ENCODE peak calls at places on chromosome 12, in eight cellular contexts. G, E, H, B, N, A, Y and S are unnamed samples.

GRCh38 chr12:66304296-66304915 is 2.1 kb downstream of the HELB start:
- DNase-seq in N (no peak), G (no peak), E (no peak), B (no peak), Y (no peak), A (no peak), H (no peak), S (no peak)

GRCh38 chr12:91777268-91777997 is 368.2 kb downstream of the BTG1 start:
- DNase-seq in B (peak; percentile 42), E (no peak), Y (no peak), N (peak; percentile 16), G (no peak), A (no peak), H (no peak), S (no peak)

GRCh38 chr12:30694412-30694955 is 1.2 kb downstream of the IPO8 start:
- DNase-seq in Y (no peak), G (no peak), H (peak; percentile 20), N (no peak), E (no peak), B (peak; percentile 20), A (no peak), S (peak; percentile 55)

GRCh38 chr12:114895822-114896221 is 211.8 kb upstream of the TBX3 start:
- DNase-seq in B (no peak), N (no peak), E (no peak), G (no peak), A (no peak), H (no peak), Y (no peak), S (no peak)

GRCh38 chr12:57591567-57592325 is 754 bp downstream of the PIP4K2C start:
- DNase-seq in N (no peak), H (peak; percentile 34), Y (peak; percentile 40), E (peak; percentile 36), A (no peak), G (peak; percentile 53), B (no peak), S (peak; percentile 68)

GRCh38 chr12:116662612-116663144 is 75.2 kb downstream of the SPRING1 start:
- DNase-seq in G (no peak), E (no peak), H (peak; percentile 56), B (no peak), N (no peak), Y (no peak), A (peak; percentile 74), S (peak; percentile 67)

GRCh38 chr12:28955491-28955890 is 193.6 kb upstream of the FAR2 start:
- DNase-seq in H (no peak), E (no peak), G (no peak), N (peak; percentile 20), A (no peak), B (no peak), Y (no peak), S (no peak)

GRCh38 chr12:67991158-67991557 is 1.9 kb downstream of the IFNG-AS1 start:
- DNase-seq in Y (no peak), G (no peak), A (no peak), N (no peak), H (no peak), B (no peak), E (no peak), S (no peak)

GRCh38 chr12:19946549-19946948 is 421.8 kb upstream of the PDE3A start:
- DNase-seq in E (no peak), G (no peak), A (no peak), Y (no peak), N (peak; percentile 97), B (peak; percentile 26), H (no peak), S (no peak)

GRCh38 chr12:3152013-3152412 is 74.8 kb downstream of the TSPAN9 start:
- DNase-seq in Y (no peak), N (peak; percentile 33), G (peak; percentile 57), H (peak; percentile 32), B (no peak), A (no peak), E (no peak), S (peak; percentile 93)

GRCh38 chr12:68131867-68132414 is 27.6 kb downstream of the IFNG start:
- DNase-seq in B (no peak), H (no peak), E (no peak), Y (no peak), A (no peak), N (no peak), G (no peak), S (no peak)

GRCh38 chr12:121513464-121514183 is 67.2 kb downstream of the KDM2B start:
- DNase-seq in E (peak; percentile 48), B (peak; percentile 84), H (peak; percentile 65), A (no peak), G (no peak), Y (no peak), N (no peak), S (peak; percentile 97)

GRCh38 chr12:56007148-56007891 is 10.2 kb downstream of the SUOX start:
- DNase-seq in N (peak; percentile 85), Y (peak; percentile 78), A (peak; percentile 88), E (peak; percentile 91), H (peak; percentile 91), G (peak; percentile 94), B (peak; percentile 91), S (peak; percentile 98)

GRCh38 chr12:12436831-12437345 is 80.0 kb downstream of the BORCS5 start:
- DNase-seq in A (no peak), Y (no peak), H (no peak), E (no peak), B (no peak), N (peak; percentile 57), G (no peak), S (no peak)

GRCh38 chr12:84910549-84911241 is 1.9 kb downstream of the SLC6A15 start:
- DNase-seq in H (no peak), A (no peak), B (no peak), N (peak; percentile 51), G (no peak), Y (no peak), E (no peak), S (peak; percentile 81)

GRCh38 chr12:65699251-65699650 is 125.0 kb upstream of the HMGA2 start:
- DNase-seq in Y (no peak), G (no peak), H (no peak), N (peak; percentile 40), B (peak; percentile 23), A (no peak), E (no peak), S (no peak)

GRCh38 chr12:50242751-50243191 is 40.5 kb downstream of the LIMA1 start:
- DNase-seq in A (no peak), E (no peak), N (no peak), B (no peak), H (no peak), Y (no peak), G (no peak), S (no peak)

GRCh38 chr12:50241178-50241577 is 42.1 kb downstream of the LIMA1 start:
- DNase-seq in N (no peak), H (no peak), G (no peak), Y (no peak), B (no peak), A (no peak), E (no peak), S (no peak)

GRCh38 chr12:50240792-50241114 is 42.6 kb downstream of the LIMA1 start:
- DNase-seq in E (no peak), G (no peak), Y (no peak), B (no peak), N (no peak), H (no peak), A (no peak), S (no peak)

GRCh38 chr12:50239355-50239891 is 43.9 kb downstream of the LIMA1 start:
- DNase-seq in B (no peak), Y (no peak), A (no peak), H (no peak), E (no peak), G (no peak), N (no peak), S (no peak)

GRCh38 chr12:50240096-50240791 is 43.1 kb downstream of the LIMA1 start:
- DNase-seq in H (peak; percentile 32), Y (no peak), A (no peak), N (no peak), E (no peak), G (no peak), B (no peak), S (no peak)
- H3K27ac ChIP-seq in H (no peak overlapping the region), Y (peak overlapping the region; percentile 75), A (peak overlapping the region; percentile 82), N (no peak overlapping the region), E (no peak overlapping the region), G (peak overlapping the region; percentile 90), B (no peak overlapping the region), S (no peak overlapping the region)

DNA sequence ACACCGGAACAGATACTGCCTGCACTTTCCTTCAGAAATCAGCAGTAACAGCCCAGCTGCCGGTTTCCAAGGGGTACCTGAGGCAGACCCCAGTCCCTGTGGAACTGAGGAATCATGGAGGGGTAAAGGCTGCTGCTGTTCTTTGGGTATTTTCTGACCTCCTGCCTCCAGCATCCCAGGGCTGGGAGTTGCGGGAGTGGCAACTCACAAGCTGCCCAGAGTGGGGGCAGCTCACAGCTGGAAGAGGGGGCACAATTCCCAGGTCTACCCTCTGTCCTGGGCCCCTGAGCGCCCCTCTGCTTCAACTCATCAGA is 9.6 kb downstream of the ZNF605 start:
- DNase-seq in E (no peak), B (no peak), H (no peak), G (no peak), A (no peak), Y (no peak), N (no peak), S (peak; percentile 31)
- TF ChIP-seq CTCF in E (no peak), B (no peak), H (no peak), G (no peak), A (no peak), Y (no peak), N (no peak), S (no peak)

GRCh38 chr12:8146416-8146771 is 10.4 kb upstream of the ZNF705A start:
- DNase-seq in Y (no peak), E (no peak), H (no peak), A (no peak), N (no peak), G (no peak), B (no peak), S (no peak)

DNA sequence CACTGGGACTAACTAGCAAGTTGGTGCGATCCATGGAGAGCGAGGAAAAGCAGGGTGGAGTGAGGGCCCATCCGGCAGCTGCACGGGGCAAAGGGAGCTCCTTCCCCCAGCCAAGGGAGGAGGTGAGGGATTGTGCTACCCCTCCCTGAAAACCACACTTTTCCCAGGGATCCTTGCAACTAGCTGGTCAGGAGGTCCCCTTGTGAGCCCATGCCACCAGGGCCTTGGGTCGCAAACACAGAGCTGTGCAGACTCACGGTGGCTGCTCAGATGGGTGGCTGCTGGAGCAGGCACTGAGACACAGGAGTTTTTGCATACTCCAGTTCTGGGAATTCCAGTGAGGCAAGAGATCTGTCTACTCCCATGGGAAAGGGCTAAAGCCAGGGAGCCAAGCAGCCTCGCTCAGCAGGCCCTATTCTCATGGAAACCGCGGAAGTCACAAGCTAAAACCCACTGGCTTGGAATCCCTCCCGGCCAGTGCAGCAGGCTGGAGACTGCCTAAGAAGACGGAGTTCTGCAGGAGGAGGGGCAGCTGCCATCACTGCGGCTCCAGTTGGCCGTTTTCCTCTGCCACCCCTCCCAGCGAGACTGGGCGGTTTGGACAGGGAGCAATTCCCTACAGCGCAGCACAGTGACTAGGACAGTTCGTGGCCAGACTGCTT is 10.9 kb upstream of the ZNF705A start:
- DNase-seq in Y (peak; percentile 72), B (no peak), E (no peak), N (peak; percentile 79), G (peak; percentile 66), A (peak; percentile 38), H (peak; percentile 15), S (peak; percentile 88)
- H3K27ac ChIP-seq in Y (peak overlapping the region; percentile 88), B (no peak overlapping the region), E (no peak overlapping the region), N (no peak overlapping the region), G (peak overlapping the region; percentile 46), A (no peak overlapping the region), H (no peak overlapping the region), S (peak overlapping the region; percentile 24)

DNA sequence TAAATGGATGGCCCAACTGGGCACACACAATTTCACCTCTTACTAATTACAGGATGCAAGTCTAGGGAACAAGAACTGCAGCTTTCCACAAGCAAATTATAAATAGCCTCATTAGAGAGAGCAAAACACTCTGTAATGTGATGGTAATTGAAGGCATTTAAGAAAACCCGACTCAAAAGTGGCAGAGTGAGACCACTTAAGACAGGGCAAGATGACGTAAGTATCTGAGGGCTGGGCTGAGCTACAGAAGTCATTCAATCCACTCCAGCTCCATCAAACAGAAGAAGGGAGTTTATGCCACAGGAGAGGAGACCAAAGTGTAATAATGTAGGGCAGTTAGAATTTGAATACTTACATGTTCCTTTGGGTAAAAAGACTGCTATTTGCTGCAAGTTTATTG is 90.3 kb downstream of the PRKAB1 start:
- DNase-seq in A (no peak), B (no peak), H (no peak), G (no peak), E (no peak), Y (no peak), N (no peak), S (no peak)
- TF ChIP-seq CTCF in A (no peak), B (no peak), H (no peak), G (no peak), E (no peak), Y (no peak), N (no peak), S (no peak)